ENCODE peak calls at places on chromosome 9, in four cellular contexts. One of them, this sample, is unnamed.

GRCh38 chr9:34035656-34036055 is 13.0 kb downstream of the UBAP2 start:
- DNase-seq in tibial nerve: no peak
- DNase-seq in H1: no peak
- DNase-seq in AG10803: no peak
- DNase-seq in this sample: no peak

GRCh38 chr9:2181794-2182193 is 166.6 kb downstream of the SMARCA2 start:
- DNase-seq in H1: peak; percentile 80
- DNase-seq in AG10803: peak; percentile 20
- DNase-seq in tibial nerve: no peak
- DNase-seq in this sample: no peak

GRCh38 chr9:107732781-107733529 is 243.4 kb upstream of the KLF4 start:
- DNase-seq in AG10803: peak; percentile 92
- DNase-seq in tibial nerve: peak; percentile 70
- DNase-seq in H1: no peak
- DNase-seq in this sample: peak; percentile 92

GRCh38 chr9:102779341-102779740 is 215.8 kb upstream of the CYLC2 start:
- DNase-seq in H1: no peak
- DNase-seq in AG10803: no peak
- DNase-seq in tibial nerve: no peak
- DNase-seq in this sample: no peak

GRCh38 chr9:116594552-116594951 is 92.6 kb upstream of the TRIM32 start:
- DNase-seq in tibial nerve: no peak
- DNase-seq in AG10803: peak; percentile 94
- DNase-seq in H1: no peak
- DNase-seq in this sample: no peak

GRCh38 chr9:109843651-109844050 is 63.7 kb downstream of the PALM2AKAP2 start:
- DNase-seq in AG10803: no peak
- DNase-seq in H1: no peak
- DNase-seq in tibial nerve: no peak
- DNase-seq in this sample: peak; percentile 24

GRCh38 chr9:135209136-135209535 is 121.7 kb downstream of the OLFM1 start:
- DNase-seq in AG10803: no peak
- DNase-seq in tibial nerve: no peak
- DNase-seq in H1: no peak
- DNase-seq in this sample: no peak

GRCh38 chr9:70563437-70564204 is 149.2 kb upstream of the KLF9 start:
- DNase-seq in tibial nerve: no peak
- DNase-seq in H1: no peak
- DNase-seq in AG10803: peak; percentile 94
- DNase-seq in this sample: no peak

GRCh38 chr9:107638922-107639321 is 149.4 kb upstream of the KLF4 start:
- DNase-seq in tibial nerve: peak; percentile 81
- DNase-seq in AG10803: peak; percentile 88
- DNase-seq in H1: no peak
- DNase-seq in this sample: peak; percentile 94

GRCh38 chr9:35728041-35728971 is 3.7 kb downstream of the TLN1 start:
- DNase-seq in H1: peak; percentile 56
- DNase-seq in AG10803: peak; percentile 94
- DNase-seq in tibial nerve: peak; percentile 67
- DNase-seq in this sample: peak; percentile 67

GRCh38 chr9:93326056-93326455 is 125.4 kb upstream of the FAM120A start:
- DNase-seq in H1: no peak
- DNase-seq in AG10803: no peak
- DNase-seq in tibial nerve: no peak
- DNase-seq in this sample: no peak

GRCh38 chr9:122186301-122186700 is 26.6 kb downstream of the MORN5 start:
- DNase-seq in tibial nerve: no peak
- DNase-seq in AG10803: no peak
- DNase-seq in H1: peak; percentile 52
- DNase-seq in this sample: no peak

GRCh38 chr9:23665051-23665450 is 161.0 kb downstream of the ELAVL2 start:
- DNase-seq in tibial nerve: no peak
- DNase-seq in AG10803: no peak
- DNase-seq in H1: no peak
- DNase-seq in this sample: no peak

GRCh38 chr9:23672121-23672520 is 153.9 kb downstream of the ELAVL2 start:
- DNase-seq in tibial nerve: no peak
- DNase-seq in AG10803: no peak
- DNase-seq in H1: no peak
- DNase-seq in this sample: no peak

GRCh38 chr9:23674016-23674585 is 151.9 kb downstream of the ELAVL2 start:
- DNase-seq in AG10803: no peak
- DNase-seq in tibial nerve: no peak
- DNase-seq in H1: no peak
- DNase-seq in this sample: no peak

GRCh38 chr9:23665635-23666034 is 160.4 kb downstream of the ELAVL2 start:
- DNase-seq in tibial nerve: no peak
- DNase-seq in H1: no peak
- DNase-seq in AG10803: no peak
- DNase-seq in this sample: no peak

GRCh38 chr9:23669776-23670175 is 156.3 kb downstream of the ELAVL2 start:
- DNase-seq in AG10803: no peak
- DNase-seq in tibial nerve: no peak
- DNase-seq in H1: no peak
- DNase-seq in this sample: no peak
- TF ChIP-seq CTCF in AG10803: no peak
- TF ChIP-seq CTCF in tibial nerve: no peak
- TF ChIP-seq CTCF in H1: no peak
- TF ChIP-seq CTCF in this sample: no peak

GRCh38 chr9:88590558-88591146 is 55.7 kb downstream of the NXNL2 start:
- DNase-seq in tibial nerve: no peak
- DNase-seq in H1: peak; percentile 80
- DNase-seq in AG10803: no peak
- DNase-seq in this sample: no peak
- TF ChIP-seq CTCF in tibial nerve: no peak
- TF ChIP-seq CTCF in H1: peak; percentile 76
- TF ChIP-seq CTCF in AG10803: peak; percentile 1
- TF ChIP-seq CTCF in this sample: no peak

DNA sequence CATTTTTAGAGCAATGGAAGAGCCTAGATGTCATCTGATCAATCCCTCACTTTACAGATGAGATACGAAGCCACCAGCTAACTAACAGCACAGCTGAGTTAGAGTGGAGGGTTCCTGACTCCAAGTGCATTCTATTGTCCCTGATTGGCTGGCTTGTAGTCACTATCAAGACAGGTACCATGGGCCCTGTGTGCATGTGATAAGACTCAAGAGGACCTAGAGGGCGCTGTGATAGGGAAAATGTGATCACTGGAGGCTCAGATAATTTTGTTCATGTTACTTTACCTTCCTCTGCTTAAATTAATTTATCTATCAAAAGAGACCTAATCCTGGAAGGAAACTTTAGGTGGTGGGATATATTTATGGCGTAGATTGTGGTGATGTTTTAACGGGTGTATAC is 19.5 kb upstream of the SNAPC3 start:
- DNase-seq in H1: no peak
- DNase-seq in tibial nerve: no peak
- DNase-seq in AG10803: no peak
- DNase-seq in this sample: no peak
- TF ChIP-seq CTCF in H1: peak; percentile 84
- TF ChIP-seq CTCF in tibial nerve: no peak
- TF ChIP-seq CTCF in AG10803: peak; percentile 28
- TF ChIP-seq CTCF in this sample: no peak

GRCh38 chr9:136297016-136297691 is 6.7 kb downstream of the CCDC187 start:
- DNase-seq in H1: no peak
- DNase-seq in tibial nerve: no peak
- DNase-seq in AG10803: no peak
- DNase-seq in this sample: no peak
- TF ChIP-seq CTCF in H1: no peak
- TF ChIP-seq CTCF in tibial nerve: no peak
- TF ChIP-seq CTCF in AG10803: no peak
- TF ChIP-seq CTCF in this sample: no peak

DNA sequence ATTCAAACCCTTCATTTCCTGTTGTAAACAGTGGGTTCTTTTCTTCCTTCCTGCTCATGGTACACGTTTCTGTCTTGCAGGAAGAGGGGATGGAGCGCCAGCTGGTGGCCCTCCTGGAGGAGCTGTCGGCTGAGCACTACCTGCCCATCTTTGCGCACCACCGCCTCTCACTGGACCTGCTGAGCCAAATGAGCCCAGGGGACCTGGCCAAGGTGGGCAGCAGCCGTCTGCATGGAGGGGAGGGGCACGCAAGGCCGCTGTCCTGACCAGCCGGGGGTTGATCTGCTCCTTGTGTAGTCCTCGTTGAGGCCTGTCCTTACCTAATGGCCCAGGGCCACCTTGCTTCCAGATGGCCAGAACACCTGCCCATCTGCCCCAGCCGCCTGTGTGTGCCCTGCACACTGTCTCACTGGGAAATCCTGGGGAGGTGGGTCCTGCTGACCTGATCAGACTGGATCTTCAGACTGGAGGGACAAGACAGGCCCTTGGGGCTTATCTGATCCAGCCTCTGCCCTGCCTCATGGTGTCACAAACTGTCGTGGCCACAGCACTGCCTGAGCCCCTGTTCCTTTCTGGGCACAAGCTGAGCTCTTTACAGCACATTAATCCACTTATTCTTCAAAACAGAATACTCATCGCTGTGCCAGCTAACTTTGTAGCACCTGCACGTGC is 44.7 kb downstream of the LRSAM1 start:
- DNase-seq in tibial nerve: no peak
- DNase-seq in H1: no peak
- DNase-seq in AG10803: no peak
- DNase-seq in this sample: no peak
- TF ChIP-seq CTCF in tibial nerve: no peak
- TF ChIP-seq CTCF in H1: peak; percentile 5
- TF ChIP-seq CTCF in AG10803: no peak
- TF ChIP-seq CTCF in this sample: no peak

DNA sequence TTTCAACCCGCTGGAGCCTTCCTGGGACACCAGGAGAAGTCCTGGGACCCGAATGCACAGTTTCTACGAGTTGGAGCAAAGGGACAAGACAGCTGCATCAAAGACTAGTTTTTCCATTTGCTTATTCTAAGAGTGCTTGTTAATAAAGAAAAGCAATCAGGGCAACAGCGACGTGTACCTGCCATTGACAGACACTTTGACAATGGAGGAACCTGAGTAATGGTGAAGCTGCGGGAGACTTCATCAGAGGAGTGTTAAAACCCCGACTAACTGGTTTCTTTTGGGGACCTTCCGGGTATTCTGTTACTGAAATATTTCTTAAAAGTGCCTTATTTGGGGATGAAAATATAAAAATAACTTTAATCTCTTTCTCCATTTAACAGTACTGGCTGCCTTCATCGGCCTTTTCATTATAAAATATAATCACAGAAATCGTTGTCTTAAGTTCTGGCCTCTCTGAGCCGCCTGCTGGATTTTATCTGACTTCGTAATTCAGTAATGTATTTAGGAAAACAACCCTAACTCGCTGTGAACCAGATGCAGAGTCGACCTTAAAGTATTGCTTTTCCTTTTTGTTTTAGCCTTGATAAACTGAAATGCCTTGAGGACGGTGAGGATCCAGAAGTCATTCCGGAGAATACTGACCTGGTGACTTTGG is 781 bp downstream of the SNAPC3 start:
- DNase-seq in AG10803: peak; percentile 50
- DNase-seq in tibial nerve: no peak
- DNase-seq in H1: no peak
- DNase-seq in this sample: no peak
- TF ChIP-seq CTCF in AG10803: peak; percentile 52
- TF ChIP-seq CTCF in tibial nerve: no peak
- TF ChIP-seq CTCF in H1: no peak
- TF ChIP-seq CTCF in this sample: no peak

DNA sequence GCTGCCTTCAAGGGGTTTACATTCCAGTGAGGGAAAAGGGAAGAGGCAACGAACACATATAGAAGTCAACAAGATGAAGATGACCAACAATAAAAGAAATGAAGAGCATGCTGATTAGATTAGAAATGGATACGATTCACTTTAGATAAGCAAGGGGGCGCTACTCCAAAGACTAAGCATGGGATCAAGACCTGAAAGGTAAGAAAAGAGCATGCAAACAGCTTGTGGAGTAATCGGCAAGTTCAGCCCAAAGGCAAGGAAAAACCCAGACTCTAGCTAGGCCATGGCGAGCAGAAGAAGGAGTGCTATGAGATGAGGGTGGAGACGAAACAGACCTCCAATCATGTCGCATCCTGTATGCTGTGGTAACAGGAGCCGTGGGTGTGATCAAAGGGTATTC is 124.4 kb downstream of the FANCC start:
- DNase-seq in H1: no peak
- DNase-seq in tibial nerve: no peak
- DNase-seq in AG10803: no peak
- DNase-seq in this sample: no peak
- TF ChIP-seq CTCF in H1: peak; percentile 87
- TF ChIP-seq CTCF in tibial nerve: no peak
- TF ChIP-seq CTCF in AG10803: no peak
- TF ChIP-seq CTCF in this sample: no peak